ENCODE peak calls at places on chromosomes 4 and X, in seven cellular contexts. One of them, this sample, is unnamed.

GRCh38 chr4:56907009-56907408 is 691 bp upstream of the REST start:
- DNase-seq in cardiac muscle cell: peak
- DNase-seq in foreskin fibroblast: no peak
- DNase-seq in AG10803: no peak
- DNase-seq in colonic mucosa: peak
- DNase-seq in cardiac fibroblast: no peak
- DNase-seq in spleen: peak
- DNase-seq in this sample: no peak

GRCh38 chrX:68440940-68441339 is 7.6 kb upstream of the OPHN1 start:
- DNase-seq in cardiac muscle cell: peak
- DNase-seq in foreskin fibroblast: peak
- DNase-seq in AG10803: peak
- DNase-seq in colonic mucosa: peak
- DNase-seq in cardiac fibroblast: peak
- DNase-seq in spleen: no peak
- DNase-seq in this sample: peak

GRCh38 chr4:54543088-54543795 is 114.5 kb upstream of the KIT start:
- DNase-seq in cardiac muscle cell: no peak
- DNase-seq in foreskin fibroblast: peak
- DNase-seq in AG10803: peak
- DNase-seq in colonic mucosa: no peak
- DNase-seq in cardiac fibroblast: peak
- DNase-seq in spleen: no peak
- DNase-seq in this sample: no peak

GRCh38 chrX:78452356-78452755 is 124.9 kb upstream of the CYSLTR1 start:
- DNase-seq in cardiac muscle cell: no peak
- DNase-seq in foreskin fibroblast: peak
- DNase-seq in AG10803: no peak
- DNase-seq in colonic mucosa: no peak
- DNase-seq in cardiac fibroblast: peak
- DNase-seq in spleen: no peak
- DNase-seq in this sample: no peak

GRCh38 chr4:130808492-130808891 is 1712.5 kb downstream of the C4orf33 start:
- DNase-seq in cardiac muscle cell: peak
- DNase-seq in foreskin fibroblast: no peak
- DNase-seq in AG10803: no peak
- DNase-seq in colonic mucosa: no peak
- DNase-seq in cardiac fibroblast: peak
- DNase-seq in spleen: no peak
- DNase-seq in this sample: no peak

GRCh38 chr4:140003851-140004579 is 150.0 kb downstream of the MAML3 start:
- DNase-seq in cardiac muscle cell: peak
- DNase-seq in foreskin fibroblast: no peak
- DNase-seq in AG10803: no peak
- DNase-seq in colonic mucosa: no peak
- DNase-seq in cardiac fibroblast: no peak
- DNase-seq in spleen: no peak
- DNase-seq in this sample: no peak

GRCh38 chr4:72602396-72602795 is 33.4 kb upstream of the ADAMTS3 start:
- DNase-seq in cardiac muscle cell: no peak
- DNase-seq in foreskin fibroblast: no peak
- DNase-seq in AG10803: no peak
- DNase-seq in colonic mucosa: no peak
- DNase-seq in cardiac fibroblast: no peak
- DNase-seq in spleen: no peak
- DNase-seq in this sample: no peak

GRCh38 chrX:133913009-133913408 is 72.4 kb downstream of the GPC3 start:
- DNase-seq in cardiac muscle cell: no peak
- DNase-seq in foreskin fibroblast: no peak
- DNase-seq in AG10803: no peak
- DNase-seq in colonic mucosa: no peak
- DNase-seq in cardiac fibroblast: no peak
- DNase-seq in spleen: no peak
- DNase-seq in this sample: no peak

GRCh38 chr4:88818650-88819470 is 121.2 kb upstream of the NAP1L5 start:
- DNase-seq in cardiac muscle cell: peak
- DNase-seq in foreskin fibroblast: peak
- DNase-seq in AG10803: peak
- DNase-seq in colonic mucosa: peak
- DNase-seq in cardiac fibroblast: peak
- DNase-seq in spleen: no peak
- DNase-seq in this sample: peak

GRCh38 chrX:102808336-102808735 is 87.8 kb downstream of the GPRASP3 start:
- DNase-seq in cardiac muscle cell: no peak
- DNase-seq in foreskin fibroblast: peak
- DNase-seq in AG10803: peak
- DNase-seq in colonic mucosa: no peak
- DNase-seq in cardiac fibroblast: peak
- DNase-seq in spleen: no peak
- DNase-seq in this sample: no peak

GRCh38 chr4:968621-969394 is 4.6 kb downstream of the DGKQ start:
- DNase-seq in cardiac muscle cell: no peak
- DNase-seq in foreskin fibroblast: no peak
- DNase-seq in AG10803: no peak
- DNase-seq in colonic mucosa: no peak
- DNase-seq in cardiac fibroblast: no peak
- DNase-seq in spleen: no peak
- DNase-seq in this sample: no peak

DNA sequence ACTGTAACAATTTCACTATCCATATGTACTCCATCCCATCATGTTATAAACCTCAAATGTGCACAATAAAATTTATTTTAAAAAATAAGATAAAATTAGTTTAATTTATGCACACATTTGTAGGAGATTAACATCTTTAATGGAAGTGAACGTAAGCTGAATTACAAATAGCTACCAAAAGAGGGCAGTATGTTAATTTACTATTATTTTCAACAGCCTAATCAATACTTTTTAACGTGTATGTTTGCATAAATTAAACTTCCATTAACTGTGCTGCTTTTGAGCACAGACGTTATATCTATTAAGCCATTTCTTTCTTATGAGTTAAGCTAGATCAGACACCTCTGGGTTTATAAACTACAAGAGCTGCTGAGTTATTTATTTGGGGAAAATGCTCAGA is 56.5 kb upstream of the PHKA2 start:
- DNase-seq in cardiac muscle cell: no peak
- DNase-seq in foreskin fibroblast: peak
- DNase-seq in AG10803: no peak
- DNase-seq in colonic mucosa: no peak
- DNase-seq in cardiac fibroblast: peak
- DNase-seq in spleen: no peak
- DNase-seq in this sample: no peak
- TF ChIP-seq CTCF in cardiac muscle cell: peak
- TF ChIP-seq CTCF in foreskin fibroblast: peak
- TF ChIP-seq CTCF in AG10803: peak
- TF ChIP-seq CTCF in colonic mucosa: no peak
- TF ChIP-seq CTCF in cardiac fibroblast: no peak
- TF ChIP-seq CTCF in spleen: no peak
- TF ChIP-seq CTCF in this sample: no peak

DNA sequence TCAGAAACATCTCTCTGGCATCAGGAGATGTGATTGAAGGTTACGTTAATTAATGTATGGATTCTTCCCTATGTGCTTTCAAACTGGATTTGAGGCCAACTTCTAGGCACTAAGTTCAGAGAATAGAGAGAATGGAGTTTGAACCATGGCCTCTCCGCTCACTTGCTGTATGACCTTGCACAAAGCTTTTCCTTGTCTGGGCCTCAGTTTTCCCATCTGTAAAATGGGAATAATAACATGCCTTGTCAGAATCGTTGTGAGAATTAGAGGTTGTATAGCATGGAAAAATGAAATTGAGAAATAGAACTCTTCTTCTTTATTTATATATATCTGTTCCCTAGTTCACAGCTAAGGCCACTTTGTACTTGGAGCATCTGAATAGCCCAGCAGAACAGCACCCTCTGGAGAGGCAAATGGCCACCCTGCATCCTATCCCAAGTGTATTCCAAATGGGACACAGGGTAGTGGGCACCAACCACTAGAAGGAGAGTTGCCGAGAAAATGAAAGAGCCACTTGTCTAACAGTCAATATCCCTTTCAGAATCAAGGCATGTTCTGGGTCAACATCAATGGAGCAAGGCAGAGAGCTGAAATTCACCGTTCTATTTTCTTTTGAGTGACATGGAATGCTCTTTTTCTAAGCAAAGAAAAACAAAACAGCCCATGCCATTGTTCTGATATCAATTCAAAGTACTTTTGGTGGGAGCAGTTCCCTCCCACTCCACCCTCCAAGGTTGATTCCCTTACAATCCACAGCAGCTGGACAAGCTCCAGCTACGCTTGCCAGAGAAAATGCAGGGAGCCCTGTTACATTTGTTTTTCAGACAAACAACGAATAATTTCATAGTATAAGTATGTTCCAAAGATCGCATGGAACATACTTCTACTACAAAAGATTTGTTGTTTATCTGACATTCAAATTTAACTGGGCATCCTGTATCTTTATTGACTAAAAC is 23.3 kb upstream of the MTM1 start:
- DNase-seq in cardiac muscle cell: no peak
- DNase-seq in foreskin fibroblast: no peak
- DNase-seq in AG10803: no peak
- DNase-seq in colonic mucosa: no peak
- DNase-seq in cardiac fibroblast: no peak
- DNase-seq in spleen: no peak
- DNase-seq in this sample: no peak
- TF ChIP-seq CTCF in cardiac muscle cell: no peak
- TF ChIP-seq CTCF in foreskin fibroblast: no peak
- TF ChIP-seq CTCF in AG10803: no peak
- TF ChIP-seq CTCF in colonic mucosa: no peak
- TF ChIP-seq CTCF in cardiac fibroblast: no peak
- TF ChIP-seq CTCF in spleen: no peak
- TF ChIP-seq CTCF in this sample: no peak

GRCh38 chr4:105145913-105146285 is 777 bp upstream of the TET2 start:
- DNase-seq in cardiac muscle cell: peak
- DNase-seq in foreskin fibroblast: no peak
- DNase-seq in AG10803: no peak
- DNase-seq in colonic mucosa: peak
- DNase-seq in cardiac fibroblast: no peak
- DNase-seq in spleen: peak
- DNase-seq in this sample: peak

GRCh38 chr4:105137460-105137859 is 9.2 kb upstream of the TET2 start:
- DNase-seq in cardiac muscle cell: no peak
- DNase-seq in foreskin fibroblast: no peak
- DNase-seq in AG10803: no peak
- DNase-seq in colonic mucosa: no peak
- DNase-seq in cardiac fibroblast: no peak
- DNase-seq in spleen: no peak
- DNase-seq in this sample: no peak

GRCh38 chr4:105139646-105140045 is 7.0 kb upstream of the TET2 start:
- DNase-seq in cardiac muscle cell: no peak
- DNase-seq in foreskin fibroblast: peak
- DNase-seq in AG10803: peak
- DNase-seq in colonic mucosa: no peak
- DNase-seq in cardiac fibroblast: peak
- DNase-seq in spleen: no peak
- DNase-seq in this sample: no peak

GRCh38 chr4:105145059-105145912 is 1.4 kb upstream of the TET2 start:
- DNase-seq in cardiac muscle cell: peak
- DNase-seq in foreskin fibroblast: peak
- DNase-seq in AG10803: no peak
- DNase-seq in colonic mucosa: no peak
- DNase-seq in cardiac fibroblast: no peak
- DNase-seq in spleen: no peak
- DNase-seq in this sample: no peak

DNA sequence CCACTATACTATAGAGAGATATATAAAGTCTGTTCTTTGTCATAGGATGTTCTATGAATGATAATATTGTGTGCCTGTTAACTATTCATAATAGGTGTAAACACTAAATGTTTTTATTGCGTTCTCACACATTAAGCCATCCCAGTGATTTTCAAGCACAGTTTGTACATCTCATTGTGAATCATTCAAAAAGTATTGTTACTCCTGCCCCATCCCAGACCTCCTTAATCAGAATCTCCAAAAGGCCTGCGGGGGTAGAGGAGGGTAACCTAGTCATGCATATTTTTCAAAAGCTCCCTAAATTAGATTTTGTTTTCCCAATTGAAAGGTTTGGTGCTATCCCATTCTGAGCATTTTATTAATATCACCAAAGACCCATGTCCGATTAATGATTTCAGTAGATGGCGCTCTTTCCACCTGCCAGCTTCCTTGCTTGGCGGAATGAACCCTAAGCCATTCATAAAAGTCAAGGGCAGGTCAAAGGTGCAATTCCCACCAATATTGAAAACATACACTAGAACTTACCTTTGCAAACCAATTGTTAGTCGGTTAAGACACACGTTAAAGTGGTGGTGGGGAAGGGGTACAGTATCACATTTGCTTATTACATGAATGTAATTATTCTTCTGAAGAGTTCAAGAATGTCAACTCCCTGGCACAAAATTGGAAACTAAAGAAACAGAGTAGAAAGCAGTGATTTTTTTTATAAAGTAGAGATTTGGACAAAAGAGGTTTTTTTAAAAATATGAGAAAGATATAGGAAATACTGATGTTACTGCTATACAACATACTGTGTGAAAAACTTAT is 5.8 kb upstream of the TET2 start:
- DNase-seq in cardiac muscle cell: peak
- DNase-seq in foreskin fibroblast: peak
- DNase-seq in AG10803: peak
- DNase-seq in colonic mucosa: peak
- DNase-seq in cardiac fibroblast: peak
- DNase-seq in spleen: no peak
- DNase-seq in this sample: no peak
- TF ChIP-seq CTCF in cardiac muscle cell: peak
- TF ChIP-seq CTCF in foreskin fibroblast: peak
- TF ChIP-seq CTCF in AG10803: peak
- TF ChIP-seq CTCF in colonic mucosa: peak
- TF ChIP-seq CTCF in cardiac fibroblast: peak
- TF ChIP-seq CTCF in spleen: peak
- TF ChIP-seq CTCF in this sample: peak

DNA sequence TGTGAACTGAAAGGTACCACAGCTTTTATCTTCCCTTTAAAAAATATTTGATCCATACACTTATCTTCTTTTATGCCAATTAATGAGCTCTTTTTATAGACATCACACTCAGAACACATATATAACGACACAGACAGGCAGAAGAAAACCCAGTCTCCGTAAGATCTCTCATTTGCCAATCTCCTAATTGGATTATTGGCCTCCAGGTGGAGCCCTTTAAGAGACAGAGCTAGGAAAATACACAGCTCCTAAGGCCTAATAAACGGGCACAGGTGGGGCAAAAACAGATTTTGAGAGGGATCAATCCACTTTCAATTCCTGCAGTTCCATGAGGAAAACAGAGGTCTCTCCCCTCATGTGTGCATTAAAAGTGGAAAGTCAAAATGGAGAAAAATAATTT is 1495.4 kb downstream of the RPA4 start:
- DNase-seq in cardiac muscle cell: no peak
- DNase-seq in foreskin fibroblast: no peak
- DNase-seq in AG10803: no peak
- DNase-seq in colonic mucosa: no peak
- DNase-seq in cardiac fibroblast: no peak
- DNase-seq in spleen: no peak
- DNase-seq in this sample: no peak
- TF ChIP-seq CTCF in cardiac muscle cell: no peak
- TF ChIP-seq CTCF in foreskin fibroblast: no peak
- TF ChIP-seq CTCF in AG10803: no peak
- TF ChIP-seq CTCF in colonic mucosa: no peak
- TF ChIP-seq CTCF in cardiac fibroblast: no peak
- TF ChIP-seq CTCF in spleen: no peak
- TF ChIP-seq CTCF in this sample: no peak